ENCODE peak calls at places on chromosomes 13 and 19, in nine cellular contexts. P, H, E, A, D, R, F, Q and B are unnamed samples.

GRCh38 chr13:77980592-77980991 is 62.0 kb upstream of the EDNRB start:
- DNase-seq in P (no peak), H (no peak), E (no peak), A (peak), D (peak), R (no peak), F (no peak), Q (no peak), B (no peak)

GRCh38 chr13:103539265-103539664 is 473.0 kb upstream of the SLC10A2 start:
- DNase-seq in P (no peak), H (no peak), E (peak), A (no peak), D (no peak), R (no peak), F (no peak), Q (no peak), B (no peak)

GRCh38 chr19:1591421-1592022 is 1.1 kb downstream of the MBD3 start:
- DNase-seq in P (no peak), H (no peak), E (no peak), A (peak), D (peak), R (no peak), F (no peak), Q (no peak), B (no peak)

GRCh38 chr13:112722433-112723250 is 32.8 kb downstream of the ATP11A start:
- DNase-seq in P (no peak), H (peak), E (no peak), A (peak), D (peak), R (no peak), F (no peak), Q (no peak), B (no peak)

GRCh38 chr13:45823583-45823982 is 28.0 kb downstream of the SIAH3 start:
- DNase-seq in P (no peak), H (no peak), E (no peak), A (no peak), D (no peak), R (no peak), F (no peak), Q (no peak), B (no peak)

GRCh38 chr13:107563099-107563925 is 652.0 kb downstream of the LIG4 start:
- DNase-seq in P (no peak), H (no peak), E (no peak), A (no peak), D (no peak), R (no peak), F (no peak), Q (no peak), B (no peak)

GRCh38 chr13:78047151-78047550 is 128.5 kb upstream of the EDNRB start:
- DNase-seq in P (no peak), H (no peak), E (no peak), A (no peak), D (no peak), R (no peak), F (no peak), Q (no peak), B (no peak)

GRCh38 chr13:87274209-87274819 is 396.9 kb upstream of the SLITRK5 start:
- DNase-seq in P (no peak), H (peak), E (peak), A (peak), D (peak), R (peak), F (no peak), Q (peak), B (no peak)

GRCh38 chr13:95745289-95745688 is 68.3 kb downstream of the DNAJC3 start:
- DNase-seq in P (no peak), H (no peak), E (no peak), A (no peak), D (no peak), R (no peak), F (no peak), Q (no peak), B (no peak)

GRCh38 chr19:6273701-6274601 is 5.8 kb downstream of the MLLT1 start:
- DNase-seq in P (no peak), H (no peak), E (peak), A (peak), D (peak), R (no peak), F (peak), Q (no peak), B (peak)

GRCh38 chr13:75813323-75813722 is 177.2 kb downstream of the LMO7 start:
- DNase-seq in P (no peak), H (no peak), E (no peak), A (no peak), D (no peak), R (no peak), F (no peak), Q (no peak), B (no peak)

GRCh38 chr19:18274303-18274775 is at the start of gene IQCN:
- DNase-seq in P (no peak), H (peak), E (no peak), A (peak), D (peak), R (no peak), F (no peak), Q (no peak), B (no peak)

GRCh38 chr13:46197299-46197975 is 14.3 kb upstream of the LRRC63 start:
- DNase-seq in P (no peak), H (no peak), E (no peak), A (no peak), D (no peak), R (no peak), F (no peak), Q (no peak), B (no peak)

GRCh38 chr13:52906122-52906903 is 57.9 kb upstream of the PCDH8 start:
- DNase-seq in P (no peak), H (no peak), E (peak), A (no peak), D (no peak), R (no peak), F (no peak), Q (no peak), B (no peak)

GRCh38 chr13:33571618-33572017 is 246.3 kb upstream of the RFC3 start:
- DNase-seq in P (no peak), H (no peak), E (no peak), A (no peak), D (no peak), R (no peak), F (no peak), Q (no peak), B (no peak)

GRCh38 chr19:12722566-12723382 is 958 bp downstream of the TNPO2 start:
- DNase-seq in P (peak), H (peak), E (peak), A (peak), D (peak), R (peak), F (peak), Q (peak), B (peak)

GRCh38 chr13:109971745-109972090 is 185.3 kb upstream of the IRS2 start:
- DNase-seq in P (no peak), H (no peak), E (no peak), A (peak), D (no peak), R (no peak), F (no peak), Q (no peak), B (no peak)

GRCh38 chr13:100817897-100818296 is 143.3 kb upstream of the TMTC4 start:
- DNase-seq in P (no peak), H (no peak), E (no peak), A (no peak), D (no peak), R (no peak), F (no peak), Q (no peak), B (no peak)

GRCh38 chr13:74132152-74132767 is 1.9 kb downstream of the KLF12 start:
- DNase-seq in P (no peak), H (peak), E (no peak), A (peak), D (no peak), R (no peak), F (no peak), Q (no peak), B (no peak)

GRCh38 chr13:51803018-51803417 is 945 bp downstream of the DHRS12 start:
- DNase-seq in P (no peak), H (no peak), E (no peak), A (no peak), D (no peak), R (no peak), F (no peak), Q (no peak), B (no peak)

GRCh38 chr13:66212511-66212910 is 1017.6 kb downstream of the PCDH9 start:
- DNase-seq in P (no peak), H (no peak), E (no peak), A (no peak), D (no peak), R (no peak), F (no peak), Q (no peak), B (no peak)

GRCh38 chr13:97256343-97256783 is 34.2 kb downstream of the MBNL2 start:
- DNase-seq in P (no peak), H (peak), E (no peak), A (peak), D (peak), R (peak), F (no peak), Q (no peak), B (no peak)

GRCh38 chr13:23928985-23929384 is 31.7 kb upstream of the C1QTNF9B start:
- DNase-seq in P (no peak), H (no peak), E (no peak), A (peak), D (peak), R (no peak), F (no peak), Q (no peak), B (no peak)